ENCODE peak calls at places on chromosomes 3 and 15, in ten cellular contexts. D, I, T, Z, F, E, L, H, S and Q are unnamed samples.

GRCh38 chr3:74267583-74268184 is 346.8 kb downstream of the CNTN3 start:
- DNase-seq in D (peak; percentile 24), I (no peak), T (peak; percentile 14), Z (no peak), F (no peak), E (peak; percentile 51), L (no peak), H (no peak), S (peak; percentile 60), Q (no peak)

GRCh38 chr3:116492379-116492778 is 47.1 kb upstream of the LSAMP start:
- DNase-seq in D (no peak), I (no peak), T (no peak), Z (no peak), F (no peak), E (no peak), L (no peak), H (no peak), S (no peak), Q (no peak)

GRCh38 chr3:149813367-149814281 is 609 bp downstream of the RNF13 start:
- DNase-seq in D (no peak), I (peak; percentile 0), T (peak; percentile 39), Z (peak; percentile 70), F (peak; percentile 11), E (peak; percentile 70), L (no peak), H (peak; percentile 30), S (peak; percentile 39), Q (no peak)

GRCh38 chr3:21170964-21171363 is 580.0 kb downstream of the ZNF385D start:
- DNase-seq in D (no peak), I (no peak), T (no peak), Z (no peak), F (no peak), E (no peak), L (no peak), H (no peak), S (peak; percentile 15), Q (no peak)

GRCh38 chr3:185172086-185173049 is 19.5 kb upstream of the C3orf70 start:
- DNase-seq in D (no peak), I (no peak), T (no peak), Z (no peak), F (no peak), E (no peak), L (no peak), H (no peak), S (no peak), Q (no peak)

GRCh38 chr3:59245879-59246501 is 196.2 kb upstream of the CFAP20DC start:
- DNase-seq in D (no peak), I (no peak), T (no peak), Z (no peak), F (no peak), E (peak; percentile 93), L (no peak), H (no peak), S (peak; percentile 22), Q (no peak)

GRCh38 chr3:107106316-107106715 is 270.9 kb upstream of the CCDC54 start:
- DNase-seq in D (no peak), I (no peak), T (no peak), Z (no peak), F (no peak), E (peak; percentile 22), L (no peak), H (no peak), S (peak; percentile 50), Q (no peak)

GRCh38 chr15:90959894-90960293 is 5.2 kb downstream of the RCCD1 start:
- DNase-seq in D (no peak), I (no peak), T (peak; percentile 69), Z (peak; percentile 91), F (no peak), E (no peak), L (no peak), H (no peak), S (no peak), Q (no peak)

GRCh38 chr3:120147072-120147871 is 53.0 kb upstream of the GSK3B start:
- DNase-seq in D (no peak), I (peak; percentile 17), T (no peak), Z (no peak), F (no peak), E (no peak), L (peak; percentile 21), H (peak; percentile 78), S (no peak), Q (no peak)

GRCh38 chr3:184472723-184473419 is 88.7 kb upstream of the EPHB3 start:
- DNase-seq in D (no peak), I (no peak), T (no peak), Z (no peak), F (no peak), E (no peak), L (no peak), H (peak; percentile 27), S (no peak), Q (no peak)

GRCh38 chr3:36908647-36909180 is 36.1 kb downstream of the TRANK1 start:
- DNase-seq in D (no peak), I (no peak), T (no peak), Z (no peak), F (no peak), E (no peak), L (no peak), H (no peak), S (no peak), Q (no peak)